ENCODE peak calls at places on chromosomes 16 and 17, in four cellular contexts. One of them, this sample, is unnamed.

GRCh38 chr17:40818343-40818732 is 4.1 kb downstream of the KRT10 start:
- DNase-seq in K562: no peak
- DNase-seq in WTC11: no peak
- DNase-seq in HepG2: no peak
- DNase-seq in this sample: no peak

GRCh38 chr17:42782402-42783061 is 2.1 kb downstream of the WNK4 start:
- DNase-seq in K562: no peak
- DNase-seq in WTC11: no peak
- DNase-seq in HepG2: peak
- DNase-seq in this sample: no peak

GRCh38 chr17:11388061-11388460 is 147.0 kb downstream of the SHISA6 start:
- DNase-seq in K562: peak
- DNase-seq in WTC11: no peak
- DNase-seq in HepG2: no peak
- DNase-seq in this sample: no peak

GRCh38 chr17:72175787-72176515 is 55.1 kb downstream of the SOX9 start:
- DNase-seq in K562: no peak
- DNase-seq in WTC11: no peak
- DNase-seq in HepG2: no peak
- DNase-seq in this sample: no peak

GRCh38 chr16:70390774-70391173 is 44.1 kb downstream of the DDX19A start:
- DNase-seq in K562: no peak
- DNase-seq in WTC11: no peak
- DNase-seq in HepG2: no peak
- DNase-seq in this sample: no peak

GRCh38 chr17:76841776-76842405 is 26.3 kb upstream of the MGAT5B start:
- DNase-seq in K562: peak
- DNase-seq in WTC11: peak
- DNase-seq in HepG2: no peak
- DNase-seq in this sample: peak

GRCh38 chr17:57699751-57700186 is 45.3 kb downstream of the CCDC182 start:
- DNase-seq in K562: no peak
- DNase-seq in WTC11: no peak
- DNase-seq in HepG2: no peak
- DNase-seq in this sample: no peak

GRCh38 chr17:75843577-75844529 is at the start of gene UNC13D:
- DNase-seq in K562: peak
- DNase-seq in WTC11: no peak
- DNase-seq in HepG2: peak
- DNase-seq in this sample: no peak

GRCh38 chr16:49697631-49698030 is 158.3 kb downstream of the ZNF423 start:
- DNase-seq in K562: no peak
- DNase-seq in WTC11: no peak
- DNase-seq in HepG2: no peak
- DNase-seq in this sample: no peak

GRCh38 chr16:24900230-24900629 is 54.5 kb downstream of the SLC5A11 start:
- DNase-seq in K562: no peak
- DNase-seq in WTC11: no peak
- DNase-seq in HepG2: no peak
- DNase-seq in this sample: no peak

GRCh38 chr17:60039509-60040442 is 38.9 kb downstream of the HEATR6 start:
- DNase-seq in K562: peak
- DNase-seq in WTC11: no peak
- DNase-seq in HepG2: no peak
- DNase-seq in this sample: no peak

GRCh38 chr17:47674503-47674902 is 19.5 kb upstream of the TBKBP1 start:
- DNase-seq in K562: no peak
- DNase-seq in WTC11: no peak
- DNase-seq in HepG2: no peak
- DNase-seq in this sample: no peak

GRCh38 chr16:82043680-82044584 is 8.9 kb downstream of the HSD17B2 start:
- DNase-seq in K562: no peak
- DNase-seq in WTC11: no peak
- DNase-seq in HepG2: no peak
- DNase-seq in this sample: no peak

GRCh38 chr17:17810374-17811248 is 26.2 kb downstream of the SREBF1 start:
- DNase-seq in K562: no peak
- DNase-seq in WTC11: peak
- DNase-seq in HepG2: no peak
- DNase-seq in this sample: peak

GRCh38 chr16:72092832-72093447 is 480 bp downstream of the TXNL4B start:
- DNase-seq in K562: peak
- DNase-seq in WTC11: no peak
- DNase-seq in HepG2: peak
- DNase-seq in this sample: peak

GRCh38 chr17:27408891-27409290 is 47.4 kb upstream of the KSR1 start:
- DNase-seq in K562: no peak
- DNase-seq in WTC11: no peak
- DNase-seq in HepG2: no peak
- DNase-seq in this sample: peak

GRCh38 chr17:7977039-7977438 is 25.4 kb upstream of the GUCY2D start:
- DNase-seq in K562: no peak
- DNase-seq in WTC11: no peak
- DNase-seq in HepG2: no peak
- DNase-seq in this sample: no peak

GRCh38 chr17:45225051-45225700 is 3.5 kb downstream of the FMNL1 start:
- DNase-seq in K562: no peak
- DNase-seq in WTC11: no peak
- DNase-seq in HepG2: no peak
- DNase-seq in this sample: peak

GRCh38 chr17:33595783-33596182 is 302.7 kb upstream of the ASIC2 start:
- DNase-seq in K562: no peak
- DNase-seq in WTC11: no peak
- DNase-seq in HepG2: no peak
- DNase-seq in this sample: no peak

GRCh38 chr17:10792156-10792555 is 11.7 kb downstream of the TMEM238L start:
- DNase-seq in K562: peak
- DNase-seq in WTC11: no peak
- DNase-seq in HepG2: no peak
- DNase-seq in this sample: no peak

GRCh38 chr17:81840826-81841778 is 6.3 kb upstream of the PPP1R27 start:
- DNase-seq in K562: no peak
- DNase-seq in WTC11: no peak
- DNase-seq in HepG2: no peak
- DNase-seq in this sample: no peak

GRCh38 chr16:8712589-8713361 is 38.4 kb downstream of the ABAT start:
- DNase-seq in K562: peak
- DNase-seq in WTC11: peak
- DNase-seq in HepG2: no peak
- DNase-seq in this sample: no peak

GRCh38 chr17:36133629-36134259 is 30.1 kb downstream of the CCL4 start:
- DNase-seq in K562: no peak
- DNase-seq in WTC11: no peak
- DNase-seq in HepG2: peak
- DNase-seq in this sample: peak

GRCh38 chr17:72095316-72095715 is 25.5 kb upstream of the SOX9 start:
- DNase-seq in K562: no peak
- DNase-seq in WTC11: no peak
- DNase-seq in HepG2: no peak
- DNase-seq in this sample: no peak

GRCh38 chr16:24851700-24852099 is 5.9 kb downstream of the SLC5A11 start:
- DNase-seq in K562: no peak
- DNase-seq in WTC11: no peak
- DNase-seq in HepG2: no peak
- DNase-seq in this sample: peak

GRCh38 chr17:45291170-45291805 is 25.5 kb downstream of the MAP3K14 start:
- DNase-seq in K562: no peak
- DNase-seq in WTC11: no peak
- DNase-seq in HepG2: no peak
- DNase-seq in this sample: no peak

GRCh38 chr17:79607941-79608728 is 2.7 kb downstream of the RBFOX3 start:
- DNase-seq in K562: peak
- DNase-seq in WTC11: peak
- DNase-seq in HepG2: no peak
- DNase-seq in this sample: peak

GRCh38 chr17:77423589-77424451 is 283.1 kb downstream of the SEC14L1 start:
- DNase-seq in K562: no peak
- DNase-seq in WTC11: no peak
- DNase-seq in HepG2: no peak
- DNase-seq in this sample: no peak

GRCh38 chr17:29143894-29144293 is 36.3 kb downstream of the MYO18A start:
- DNase-seq in K562: peak
- DNase-seq in WTC11: no peak
- DNase-seq in HepG2: peak
- DNase-seq in this sample: peak

GRCh38 chr17:7686221-7687071 is 844 bp downstream of the TP53 start:
- DNase-seq in K562: peak
- DNase-seq in WTC11: peak
- DNase-seq in HepG2: peak
- DNase-seq in this sample: peak

GRCh38 chr16:47504599-47504998 is 43.5 kb downstream of the PHKB start:
- DNase-seq in K562: no peak
- DNase-seq in WTC11: no peak
- DNase-seq in HepG2: no peak
- DNase-seq in this sample: no peak

GRCh38 chr17:58918072-58918471 is 162.4 kb downstream of the PPM1E start:
- DNase-seq in K562: no peak
- DNase-seq in WTC11: no peak
- DNase-seq in HepG2: no peak
- DNase-seq in this sample: no peak

GRCh38 chr17:57862410-57862989 is 12.7 kb upstream of the MRPS23 start:
- DNase-seq in K562: no peak
- DNase-seq in WTC11: no peak
- DNase-seq in HepG2: no peak
- DNase-seq in this sample: no peak

GRCh38 chr17:69523252-69523861 is 108.9 kb downstream of the MAP2K6 start:
- DNase-seq in K562: peak
- DNase-seq in WTC11: no peak
- DNase-seq in HepG2: peak
- DNase-seq in this sample: peak

GRCh38 chr17:40303009-40303657 is 5.8 kb upstream of the RARA start:
- DNase-seq in K562: peak
- DNase-seq in WTC11: peak
- DNase-seq in HepG2: peak
- DNase-seq in this sample: peak

GRCh38 chr17:10435096-10435495 is 13.3 kb upstream of the MYH8 start:
- DNase-seq in K562: no peak
- DNase-seq in WTC11: no peak
- DNase-seq in HepG2: no peak
- DNase-seq in this sample: no peak

GRCh38 chr17:76266244-76266938 is 1.2 kb downstream of the UBALD2 start:
- DNase-seq in K562: peak
- DNase-seq in WTC11: no peak
- DNase-seq in HepG2: peak
- DNase-seq in this sample: peak

GRCh38 chr16:11914759-11915643 is 755 bp downstream of the GSPT1 start:
- DNase-seq in K562: peak
- DNase-seq in WTC11: peak
- DNase-seq in HepG2: no peak
- DNase-seq in this sample: peak

DNA sequence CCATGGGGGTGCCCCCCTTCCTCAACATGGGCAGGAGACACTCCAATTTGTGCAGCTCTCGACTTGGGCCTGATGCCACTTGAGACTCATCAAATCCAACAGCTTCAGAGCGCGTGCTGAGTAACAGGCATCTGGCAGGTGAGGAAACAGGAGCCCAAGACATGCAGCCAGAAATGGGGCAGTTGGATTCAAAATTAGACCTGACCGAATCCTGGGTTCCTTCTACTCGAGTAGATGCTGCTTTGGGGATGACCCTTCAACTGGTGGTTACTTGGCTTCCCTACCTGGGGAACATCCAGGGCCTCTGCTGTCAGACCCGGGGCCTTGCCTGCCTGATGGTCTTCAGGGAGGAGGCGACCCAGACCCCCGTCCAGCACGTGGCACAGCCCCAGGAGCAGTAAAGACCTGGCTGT is 488 bp upstream of the NTN3 start:
- DNase-seq in K562: no peak
- DNase-seq in WTC11: no peak
- DNase-seq in HepG2: no peak
- DNase-seq in this sample: peak
- TF ChIP-seq HMGXB4 in K562: no peak
- TF ChIP-seq HMGXB4 in WTC11: no peak
- TF ChIP-seq HMGXB4 in HepG2: no peak
- TF ChIP-seq HMGXB4 in this sample: no peak

DNA sequence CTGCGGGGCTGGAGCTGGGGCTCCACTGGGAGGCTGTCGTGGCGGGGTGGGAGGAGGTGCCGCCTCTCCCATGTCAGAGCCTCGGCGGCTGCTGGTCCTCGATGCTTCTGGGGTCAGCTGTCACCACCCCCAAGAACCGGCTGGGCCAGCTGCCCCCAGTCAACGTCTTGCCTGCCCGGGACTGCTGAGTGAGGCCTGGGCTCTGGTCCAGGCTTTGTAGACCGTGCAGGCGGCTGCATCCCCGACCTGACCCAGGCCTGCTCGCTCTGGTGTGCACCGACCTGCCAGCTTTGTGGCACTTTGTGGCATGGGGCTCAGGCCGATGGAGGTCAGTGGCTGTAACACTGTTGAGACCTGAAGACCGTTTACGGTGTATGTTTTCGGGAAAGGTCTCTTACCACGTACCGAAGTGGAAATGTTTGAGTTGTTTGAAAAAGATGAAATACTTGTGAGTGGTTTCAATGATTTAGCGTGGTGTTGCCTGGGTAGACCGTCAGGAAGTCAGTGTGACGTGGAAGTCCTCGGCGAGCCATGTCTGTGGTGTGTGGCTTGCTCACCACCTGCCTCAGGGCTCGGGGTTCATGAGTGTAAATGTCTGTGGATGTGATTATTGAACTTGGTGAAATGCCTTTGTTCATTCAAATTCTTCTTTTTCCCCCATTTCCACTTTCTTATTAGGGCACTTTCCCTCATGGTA is 53.2 kb upstream of the ZNF750 start:
- DNase-seq in K562: no peak
- DNase-seq in WTC11: no peak
- DNase-seq in HepG2: no peak
- DNase-seq in this sample: no peak
- TF ChIP-seq HMGXB4 in K562: no peak
- TF ChIP-seq HMGXB4 in WTC11: no peak
- TF ChIP-seq HMGXB4 in HepG2: no peak
- TF ChIP-seq HMGXB4 in this sample: no peak

GRCh38 chr16:85891033-85891775 is 7.8 kb upstream of the IRF8 start:
- DNase-seq in K562: no peak
- DNase-seq in WTC11: no peak
- DNase-seq in HepG2: peak
- DNase-seq in this sample: peak
- TF ChIP-seq HMGXB4 in K562: no peak
- TF ChIP-seq HMGXB4 in WTC11: no peak
- TF ChIP-seq HMGXB4 in HepG2: no peak
- TF ChIP-seq HMGXB4 in this sample: no peak

GRCh38 chr17:49029841-49030240 is 32.7 kb downstream of the IGF2BP1 start:
- DNase-seq in K562: no peak
- DNase-seq in WTC11: no peak
- DNase-seq in HepG2: no peak
- DNase-seq in this sample: no peak

GRCh38 chr17:49031965-49032928 is 35.1 kb downstream of the IGF2BP1 start:
- DNase-seq in K562: peak
- DNase-seq in WTC11: peak
- DNase-seq in HepG2: peak
- DNase-seq in this sample: peak

GRCh38 chr17:49022391-49022941 is 25.3 kb downstream of the IGF2BP1 start:
- DNase-seq in K562: no peak
- DNase-seq in WTC11: peak
- DNase-seq in HepG2: peak
- DNase-seq in this sample: peak

GRCh38 chr17:49024523-49024922 is 27.3 kb downstream of the IGF2BP1 start:
- DNase-seq in K562: no peak
- DNase-seq in WTC11: no peak
- DNase-seq in HepG2: no peak
- DNase-seq in this sample: no peak

GRCh38 chr17:49028271-49028670 is 31.1 kb downstream of the IGF2BP1 start:
- DNase-seq in K562: peak
- DNase-seq in WTC11: no peak
- DNase-seq in HepG2: no peak
- DNase-seq in this sample: no peak
- TF ChIP-seq HMGXB4 in K562: no peak
- TF ChIP-seq HMGXB4 in WTC11: no peak
- TF ChIP-seq HMGXB4 in HepG2: no peak
- TF ChIP-seq HMGXB4 in this sample: no peak